ENCODE peak calls at places on chromosomes 12 and 14, in five cellular contexts. One of them, this sample, is unnamed.
A peak's percentile ranks its signal among the peaks of the same experiment; 100 is the strongest.

GRCh38 chr14:28272270-28272669 is 494.3 kb upstream of the FOXG1 start:
- DNase-seq in Panc1: no peak
- DNase-seq in upper lobe of left lung: no peak
- DNase-seq in lung: no peak
- DNase-seq in astrocyte: no peak
- DNase-seq in this sample: no peak

GRCh38 chr12:34387711-34388635 is 365.7 kb downstream of the ALG10 start:
- DNase-seq in Panc1: no peak
- DNase-seq in upper lobe of left lung: peak; percentile 30
- DNase-seq in lung: no peak
- DNase-seq in astrocyte: no peak
- DNase-seq in this sample: no peak

GRCh38 chr14:33999771-34000291 is 49.0 kb upstream of the EGLN3 start:
- DNase-seq in Panc1: no peak
- DNase-seq in upper lobe of left lung: no peak
- DNase-seq in lung: no peak
- DNase-seq in astrocyte: no peak
- DNase-seq in this sample: no peak

GRCh38 chr12:63994704-63995103 is 150.2 kb downstream of the SRGAP1 start:
- DNase-seq in Panc1: no peak
- DNase-seq in upper lobe of left lung: no peak
- DNase-seq in lung: no peak
- DNase-seq in astrocyte: peak; percentile 41
- DNase-seq in this sample: no peak

GRCh38 chr14:73717998-73718741 is 4.0 kb upstream of the PNMA1 start:
- DNase-seq in Panc1: no peak
- DNase-seq in upper lobe of left lung: peak; percentile 55
- DNase-seq in lung: no peak
- DNase-seq in astrocyte: no peak
- DNase-seq in this sample: no peak

GRCh38 chr12:122545855-122546254 is 18.8 kb downstream of the KNTC1 start:
- DNase-seq in Panc1: no peak
- DNase-seq in upper lobe of left lung: no peak
- DNase-seq in lung: no peak
- DNase-seq in astrocyte: no peak
- DNase-seq in this sample: no peak

GRCh38 chr14:87529081-87529480 is 463.9 kb downstream of the GALC start:
- DNase-seq in Panc1: no peak
- DNase-seq in upper lobe of left lung: no peak
- DNase-seq in lung: no peak
- DNase-seq in astrocyte: no peak
- DNase-seq in this sample: no peak

GRCh38 chr14:75879031-75879430 is 102.8 kb downstream of the TGFB3 start:
- DNase-seq in Panc1: no peak
- DNase-seq in upper lobe of left lung: no peak
- DNase-seq in lung: no peak
- DNase-seq in astrocyte: peak; percentile 81
- DNase-seq in this sample: no peak

GRCh38 chr12:108581311-108582227 is 16.3 kb downstream of the TMEM119 start:
- DNase-seq in Panc1: no peak
- DNase-seq in upper lobe of left lung: peak; percentile 73
- DNase-seq in lung: no peak
- DNase-seq in astrocyte: no peak
- DNase-seq in this sample: no peak

GRCh38 chr12:129440278-129440677 is 463.5 kb downstream of the TMEM132D start:
- DNase-seq in Panc1: no peak
- DNase-seq in upper lobe of left lung: no peak
- DNase-seq in lung: no peak
- DNase-seq in astrocyte: no peak
- DNase-seq in this sample: no peak

GRCh38 chr12:92574046-92574783 is 128.6 kb upstream of the PLEKHG7 start:
- DNase-seq in Panc1: no peak
- DNase-seq in upper lobe of left lung: no peak
- DNase-seq in lung: no peak
- DNase-seq in astrocyte: peak; percentile 22
- DNase-seq in this sample: no peak

GRCh38 chr12:3097186-3097804 is 20.1 kb downstream of the TSPAN9 start:
- DNase-seq in Panc1: no peak
- DNase-seq in upper lobe of left lung: no peak
- DNase-seq in lung: peak; percentile 69
- DNase-seq in astrocyte: peak; percentile 47
- DNase-seq in this sample: no peak

GRCh38 chr12:106769078-106769477 is 5.4 kb upstream of the RIC8B start:
- DNase-seq in Panc1: no peak
- DNase-seq in upper lobe of left lung: no peak
- DNase-seq in lung: no peak
- DNase-seq in astrocyte: peak; percentile 87
- DNase-seq in this sample: no peak

GRCh38 chr12:25811656-25812126 is 146.8 kb upstream of the RASSF8 start:
- DNase-seq in Panc1: peak; percentile 27
- DNase-seq in upper lobe of left lung: no peak
- DNase-seq in lung: no peak
- DNase-seq in astrocyte: peak; percentile 68
- DNase-seq in this sample: peak; percentile 5

GRCh38 chr12:54082402-54082892 is 28.8 kb downstream of the HOXC4 start:
- DNase-seq in Panc1: no peak
- DNase-seq in upper lobe of left lung: peak; percentile 78
- DNase-seq in lung: no peak
- DNase-seq in astrocyte: no peak
- DNase-seq in this sample: no peak

GRCh38 chr12:19205120-19205519 is 75.6 kb downstream of the PLEKHA5 start:
- DNase-seq in Panc1: no peak
- DNase-seq in upper lobe of left lung: no peak
- DNase-seq in lung: no peak
- DNase-seq in astrocyte: no peak
- DNase-seq in this sample: no peak

GRCh38 chr12:43754015-43754414 is 4.6 kb downstream of the PUS7L start:
- DNase-seq in Panc1: no peak
- DNase-seq in upper lobe of left lung: no peak
- DNase-seq in lung: no peak
- DNase-seq in astrocyte: no peak
- DNase-seq in this sample: no peak

GRCh38 chr12:31011746-31012567 is 61.7 kb upstream of the DDX11 start:
- DNase-seq in Panc1: no peak
- DNase-seq in upper lobe of left lung: no peak
- DNase-seq in lung: no peak
- DNase-seq in astrocyte: no peak
- DNase-seq in this sample: no peak

GRCh38 chr14:104863131-104863862 is 1.8 kb upstream of the CEP170B start:
- DNase-seq in Panc1: no peak
- DNase-seq in upper lobe of left lung: peak; percentile 33
- DNase-seq in lung: no peak
- DNase-seq in astrocyte: no peak
- DNase-seq in this sample: no peak
- H3K4me3 ChIP-seq in Panc1: no peak overlapping the region
- H3K4me3 ChIP-seq in upper lobe of left lung: no peak overlapping the region
- H3K4me3 ChIP-seq in lung: no peak overlapping the region
- H3K4me3 ChIP-seq in astrocyte: no peak overlapping the region
- H3K4me3 ChIP-seq in this sample: no peak overlapping the region

GRCh38 chr14:45559626-45560025 is 306.6 kb upstream of the MIS18BP1 start:
- DNase-seq in Panc1: no peak
- DNase-seq in upper lobe of left lung: no peak
- DNase-seq in lung: no peak
- DNase-seq in astrocyte: no peak
- DNase-seq in this sample: no peak
- TF ChIP-seq CTCF in Panc1: no peak
- TF ChIP-seq CTCF in upper lobe of left lung: no peak
- TF ChIP-seq CTCF in lung: no peak
- TF ChIP-seq CTCF in astrocyte: no peak
- TF ChIP-seq CTCF in this sample: no peak

DNA sequence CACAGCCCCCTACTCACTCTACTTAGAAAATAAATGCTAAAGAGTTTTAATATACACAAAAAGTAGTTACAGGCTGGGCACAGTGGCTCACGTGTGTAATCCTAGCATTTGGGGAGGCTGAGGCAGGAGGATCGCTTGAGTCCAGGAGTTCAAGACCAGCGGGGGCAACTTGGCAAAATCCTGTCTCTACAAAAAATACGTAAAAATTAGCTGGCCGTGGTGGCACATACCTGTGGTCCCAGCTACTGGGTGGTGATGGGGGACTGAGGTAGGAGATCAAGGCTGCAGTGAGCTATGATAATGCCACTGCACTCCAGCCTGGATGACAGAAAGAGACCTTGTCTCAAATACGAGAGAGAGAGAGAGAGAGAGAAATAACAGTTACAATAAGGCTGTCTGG is 9.9 kb upstream of the DYNC1H1 start:
- DNase-seq in Panc1: no peak
- DNase-seq in upper lobe of left lung: no peak
- DNase-seq in lung: no peak
- DNase-seq in astrocyte: no peak
- DNase-seq in this sample: no peak
- H3K4me3 ChIP-seq in Panc1: no peak overlapping the region
- H3K4me3 ChIP-seq in upper lobe of left lung: no peak overlapping the region
- H3K4me3 ChIP-seq in lung: no peak overlapping the region
- H3K4me3 ChIP-seq in astrocyte: no peak overlapping the region
- H3K4me3 ChIP-seq in this sample: no peak overlapping the region

GRCh38 chr12:118358607-118359540 is 13.8 kb downstream of the TAOK3 start:
- DNase-seq in Panc1: no peak
- DNase-seq in upper lobe of left lung: no peak
- DNase-seq in lung: no peak
- DNase-seq in astrocyte: no peak
- DNase-seq in this sample: no peak

GRCh38 chr12:118358008-118358359 is 14.7 kb downstream of the TAOK3 start:
- DNase-seq in Panc1: no peak
- DNase-seq in upper lobe of left lung: no peak
- DNase-seq in lung: no peak
- DNase-seq in astrocyte: no peak
- DNase-seq in this sample: no peak

GRCh38 chr12:118357327-118358007 is 15.2 kb downstream of the TAOK3 start:
- DNase-seq in Panc1: no peak
- DNase-seq in upper lobe of left lung: no peak
- DNase-seq in lung: peak; percentile 46
- DNase-seq in astrocyte: no peak
- DNase-seq in this sample: no peak

GRCh38 chr12:118360785-118361404 is 11.8 kb downstream of the TAOK3 start:
- DNase-seq in Panc1: no peak
- DNase-seq in upper lobe of left lung: no peak
- DNase-seq in lung: no peak
- DNase-seq in astrocyte: peak; percentile 71
- DNase-seq in this sample: no peak

GRCh38 chr12:118359541-118359915 is 13.2 kb downstream of the TAOK3 start:
- DNase-seq in Panc1: no peak
- DNase-seq in upper lobe of left lung: no peak
- DNase-seq in lung: no peak
- DNase-seq in astrocyte: no peak
- DNase-seq in this sample: no peak
- TF ChIP-seq CTCF in Panc1: no peak
- TF ChIP-seq CTCF in upper lobe of left lung: no peak
- TF ChIP-seq CTCF in lung: no peak
- TF ChIP-seq CTCF in astrocyte: no peak
- TF ChIP-seq CTCF in this sample: no peak

GRCh38 chr14:95695051-95695450 is 8.8 kb downstream of the TCL1B start:
- DNase-seq in Panc1: no peak
- DNase-seq in upper lobe of left lung: no peak
- DNase-seq in lung: no peak
- DNase-seq in astrocyte: no peak
- DNase-seq in this sample: no peak
- H3K4me3 ChIP-seq in Panc1: no peak overlapping the region
- H3K4me3 ChIP-seq in upper lobe of left lung: no peak overlapping the region
- H3K4me3 ChIP-seq in lung: no peak overlapping the region
- H3K4me3 ChIP-seq in astrocyte: no peak overlapping the region
- H3K4me3 ChIP-seq in this sample: no peak overlapping the region

GRCh38 chr14:77125275-77126073 is 16.1 kb downstream of the ZDHHC22 start:
- DNase-seq in Panc1: no peak
- DNase-seq in upper lobe of left lung: no peak
- DNase-seq in lung: no peak
- DNase-seq in astrocyte: no peak
- DNase-seq in this sample: no peak

GRCh38 chr14:77126461-77126990 is 15.1 kb downstream of the ZDHHC22 start:
- DNase-seq in Panc1: no peak
- DNase-seq in upper lobe of left lung: no peak
- DNase-seq in lung: no peak
- DNase-seq in astrocyte: no peak
- DNase-seq in this sample: no peak

GRCh38 chr14:77126074-77126325 is 15.6 kb downstream of the ZDHHC22 start:
- DNase-seq in Panc1: no peak
- DNase-seq in upper lobe of left lung: no peak
- DNase-seq in lung: no peak
- DNase-seq in astrocyte: no peak
- DNase-seq in this sample: no peak

GRCh38 chr14:77123381-77124344 is 17.9 kb downstream of the ZDHHC22 start:
- DNase-seq in Panc1: no peak
- DNase-seq in upper lobe of left lung: no peak
- DNase-seq in lung: peak; percentile 83
- DNase-seq in astrocyte: no peak
- DNase-seq in this sample: no peak

DNA sequence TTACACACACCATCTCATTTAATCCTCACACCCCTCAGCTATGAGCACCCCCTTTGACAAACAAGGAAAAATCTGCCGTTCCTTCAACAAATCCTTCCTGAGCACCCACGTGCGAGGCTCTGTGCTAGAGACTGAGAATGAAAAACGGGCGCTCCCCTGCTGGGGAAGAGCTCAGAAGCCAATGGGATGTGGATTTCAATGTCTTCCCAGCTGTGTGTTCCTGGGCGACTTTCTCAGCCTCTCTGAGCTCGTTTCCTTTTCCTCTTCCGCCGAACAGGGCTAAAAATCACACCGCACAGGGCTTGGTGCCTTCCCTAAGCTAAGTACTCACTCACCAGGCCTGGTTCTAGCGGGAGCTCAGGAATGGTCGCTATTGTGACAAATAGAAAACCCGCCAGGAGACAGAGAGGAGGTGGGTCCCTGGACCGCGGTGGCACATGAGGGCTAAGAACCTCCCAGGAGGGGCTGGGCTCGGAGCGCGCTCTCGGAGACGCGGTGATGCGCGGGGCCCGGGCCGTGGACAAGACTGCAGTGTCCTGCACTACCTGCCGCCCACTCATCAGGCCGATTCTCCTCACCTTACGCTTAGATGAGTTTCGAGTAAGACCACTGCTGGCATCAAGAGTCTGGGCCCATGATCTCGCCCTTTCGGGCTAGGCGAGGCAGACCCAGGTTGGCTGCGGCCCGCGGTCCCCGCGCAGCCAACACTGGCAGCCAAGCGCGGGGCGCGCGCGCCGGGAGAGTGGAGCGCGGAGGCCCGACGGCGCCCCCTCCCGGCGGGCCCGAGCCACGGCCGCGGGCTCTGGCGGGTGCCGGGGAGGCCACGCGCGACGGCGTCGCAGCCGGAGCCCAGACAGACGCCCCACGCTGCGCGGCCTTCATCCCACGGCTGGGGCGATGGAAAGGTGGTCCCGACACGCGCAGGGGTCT is 17.0 kb downstream of the ZDHHC22 start:
- DNase-seq in Panc1: no peak
- DNase-seq in upper lobe of left lung: peak; percentile 94
- DNase-seq in lung: no peak
- DNase-seq in astrocyte: no peak
- DNase-seq in this sample: no peak
- TF ChIP-seq CTCF in Panc1: peak; percentile 94
- TF ChIP-seq CTCF in upper lobe of left lung: peak; percentile 90
- TF ChIP-seq CTCF in lung: peak; percentile 18
- TF ChIP-seq CTCF in astrocyte: peak; percentile 24
- TF ChIP-seq CTCF in this sample: peak; percentile 62